ENCODE peak calls at places on chromosomes 7 and 10, in ten cellular contexts. One of them, this sample, is unnamed.

GRCh38 chr10:34524369-34525091 is 290.6 kb downstream of the PARD3 start:
- DNase-seq in HT1080: no peak
- DNase-seq in frontal cortex: no peak
- DNase-seq in astrocyte: peak
- DNase-seq in AG20443: no peak
- DNase-seq in HEK293T: no peak
- DNase-seq in stimulated activated CD4-positive, alpha-beta T cell treated with anti-CD3 and anti-CD28 coated beads, Interleukin-12 subunit alpha, Interleukin-12 subunit beta, amount 100 ng/mL, for 4 hours: no peak
- DNase-seq in hypothalamus: no peak
- DNase-seq in NCI-H748 treated with DMSO at 0.1 percent for 48 hours: no peak
- DNase-seq in stimulated activated CD8-positive, alpha-beta memory T cell treated with anti-CD3 and anti-CD28 coated beads, Interleukin-7, amount 100 ng/mL, for 1 hour: no peak
- DNase-seq in this sample: no peak

GRCh38 chr10:19979628-19980027 is 163.4 kb downstream of the PLXDC2 start:
- DNase-seq in HT1080: no peak
- DNase-seq in frontal cortex: no peak
- DNase-seq in astrocyte: peak
- DNase-seq in AG20443: no peak
- DNase-seq in HEK293T: no peak
- DNase-seq in stimulated activated CD4-positive, alpha-beta T cell treated with anti-CD3 and anti-CD28 coated beads, Interleukin-12 subunit alpha, Interleukin-12 subunit beta, amount 100 ng/mL, for 4 hours: no peak
- DNase-seq in hypothalamus: no peak
- DNase-seq in NCI-H748 treated with DMSO at 0.1 percent for 48 hours: no peak
- DNase-seq in stimulated activated CD8-positive, alpha-beta memory T cell treated with anti-CD3 and anti-CD28 coated beads, Interleukin-7, amount 100 ng/mL, for 1 hour: no peak
- DNase-seq in this sample: peak

GRCh38 chr10:63210611-63211196 is 77.6 kb downstream of the NRBF2 start:
- DNase-seq in HT1080: no peak
- DNase-seq in frontal cortex: no peak
- DNase-seq in astrocyte: no peak
- DNase-seq in AG20443: no peak
- DNase-seq in HEK293T: no peak
- DNase-seq in stimulated activated CD4-positive, alpha-beta T cell treated with anti-CD3 and anti-CD28 coated beads, Interleukin-12 subunit alpha, Interleukin-12 subunit beta, amount 100 ng/mL, for 4 hours: no peak
- DNase-seq in hypothalamus: no peak
- DNase-seq in NCI-H748 treated with DMSO at 0.1 percent for 48 hours: no peak
- DNase-seq in stimulated activated CD8-positive, alpha-beta memory T cell treated with anti-CD3 and anti-CD28 coated beads, Interleukin-7, amount 100 ng/mL, for 1 hour: no peak
- DNase-seq in this sample: no peak

GRCh38 chr7:48097511-48098231 is 8.6 kb downstream of the UPP1 start:
- DNase-seq in HT1080: no peak
- DNase-seq in frontal cortex: no peak
- DNase-seq in astrocyte: no peak
- DNase-seq in AG20443: no peak
- DNase-seq in HEK293T: no peak
- DNase-seq in stimulated activated CD4-positive, alpha-beta T cell treated with anti-CD3 and anti-CD28 coated beads, Interleukin-12 subunit alpha, Interleukin-12 subunit beta, amount 100 ng/mL, for 4 hours: no peak
- DNase-seq in hypothalamus: no peak
- DNase-seq in NCI-H748 treated with DMSO at 0.1 percent for 48 hours: no peak
- DNase-seq in stimulated activated CD8-positive, alpha-beta memory T cell treated with anti-CD3 and anti-CD28 coated beads, Interleukin-7, amount 100 ng/mL, for 1 hour: no peak
- DNase-seq in this sample: no peak

GRCh38 chr7:22356855-22357310 is at the start of gene RAPGEF5:
- DNase-seq in HT1080: no peak
- DNase-seq in frontal cortex: peak
- DNase-seq in astrocyte: no peak
- DNase-seq in AG20443: peak
- DNase-seq in HEK293T: peak
- DNase-seq in stimulated activated CD4-positive, alpha-beta T cell treated with anti-CD3 and anti-CD28 coated beads, Interleukin-12 subunit alpha, Interleukin-12 subunit beta, amount 100 ng/mL, for 4 hours: no peak
- DNase-seq in hypothalamus: no peak
- DNase-seq in NCI-H748 treated with DMSO at 0.1 percent for 48 hours: peak
- DNase-seq in stimulated activated CD8-positive, alpha-beta memory T cell treated with anti-CD3 and anti-CD28 coated beads, Interleukin-7, amount 100 ng/mL, for 1 hour: no peak
- DNase-seq in this sample: peak

GRCh38 chr10:49274886-49275285 is 24.1 kb upstream of the C10orf71 start:
- DNase-seq in HT1080: no peak
- DNase-seq in frontal cortex: no peak
- DNase-seq in astrocyte: no peak
- DNase-seq in AG20443: no peak
- DNase-seq in HEK293T: no peak
- DNase-seq in stimulated activated CD4-positive, alpha-beta T cell treated with anti-CD3 and anti-CD28 coated beads, Interleukin-12 subunit alpha, Interleukin-12 subunit beta, amount 100 ng/mL, for 4 hours: no peak
- DNase-seq in hypothalamus: no peak
- DNase-seq in NCI-H748 treated with DMSO at 0.1 percent for 48 hours: no peak
- DNase-seq in stimulated activated CD8-positive, alpha-beta memory T cell treated with anti-CD3 and anti-CD28 coated beads, Interleukin-7, amount 100 ng/mL, for 1 hour: no peak
- DNase-seq in this sample: no peak

GRCh38 chr10:79053481-79054202 is 15.1 kb upstream of the ZMIZ1 start:
- DNase-seq in HT1080: no peak
- DNase-seq in frontal cortex: no peak
- DNase-seq in astrocyte: no peak
- DNase-seq in AG20443: no peak
- DNase-seq in HEK293T: no peak
- DNase-seq in stimulated activated CD4-positive, alpha-beta T cell treated with anti-CD3 and anti-CD28 coated beads, Interleukin-12 subunit alpha, Interleukin-12 subunit beta, amount 100 ng/mL, for 4 hours: no peak
- DNase-seq in hypothalamus: no peak
- DNase-seq in NCI-H748 treated with DMSO at 0.1 percent for 48 hours: no peak
- DNase-seq in stimulated activated CD8-positive, alpha-beta memory T cell treated with anti-CD3 and anti-CD28 coated beads, Interleukin-7, amount 100 ng/mL, for 1 hour: no peak
- DNase-seq in this sample: no peak

GRCh38 chr7:99190359-99191009 is 17.4 kb downstream of the KPNA7 start:
- DNase-seq in HT1080: no peak
- DNase-seq in frontal cortex: no peak
- DNase-seq in astrocyte: no peak
- DNase-seq in AG20443: no peak
- DNase-seq in HEK293T: no peak
- DNase-seq in stimulated activated CD4-positive, alpha-beta T cell treated with anti-CD3 and anti-CD28 coated beads, Interleukin-12 subunit alpha, Interleukin-12 subunit beta, amount 100 ng/mL, for 4 hours: no peak
- DNase-seq in hypothalamus: no peak
- DNase-seq in NCI-H748 treated with DMSO at 0.1 percent for 48 hours: no peak
- DNase-seq in stimulated activated CD8-positive, alpha-beta memory T cell treated with anti-CD3 and anti-CD28 coated beads, Interleukin-7, amount 100 ng/mL, for 1 hour: no peak
- DNase-seq in this sample: no peak

GRCh38 chr7:43572516-43573049 is 10.3 kb upstream of the STK17A start:
- DNase-seq in HT1080: peak
- DNase-seq in frontal cortex: no peak
- DNase-seq in astrocyte: peak
- DNase-seq in AG20443: peak
- DNase-seq in HEK293T: no peak
- DNase-seq in stimulated activated CD4-positive, alpha-beta T cell treated with anti-CD3 and anti-CD28 coated beads, Interleukin-12 subunit alpha, Interleukin-12 subunit beta, amount 100 ng/mL, for 4 hours: no peak
- DNase-seq in hypothalamus: no peak
- DNase-seq in NCI-H748 treated with DMSO at 0.1 percent for 48 hours: no peak
- DNase-seq in stimulated activated CD8-positive, alpha-beta memory T cell treated with anti-CD3 and anti-CD28 coated beads, Interleukin-7, amount 100 ng/mL, for 1 hour: no peak
- DNase-seq in this sample: peak

GRCh38 chr10:102133373-102134195 is 744 bp downstream of the PPRC1 start:
- DNase-seq in HT1080: peak
- DNase-seq in frontal cortex: peak
- DNase-seq in astrocyte: peak
- DNase-seq in AG20443: peak
- DNase-seq in HEK293T: peak
- DNase-seq in stimulated activated CD4-positive, alpha-beta T cell treated with anti-CD3 and anti-CD28 coated beads, Interleukin-12 subunit alpha, Interleukin-12 subunit beta, amount 100 ng/mL, for 4 hours: peak
- DNase-seq in hypothalamus: peak
- DNase-seq in NCI-H748 treated with DMSO at 0.1 percent for 48 hours: no peak
- DNase-seq in stimulated activated CD8-positive, alpha-beta memory T cell treated with anti-CD3 and anti-CD28 coated beads, Interleukin-7, amount 100 ng/mL, for 1 hour: no peak
- DNase-seq in this sample: peak

GRCh38 chr10:79905322-79906314 is 43.3 kb downstream of the SFTPD start:
- DNase-seq in HT1080: peak
- DNase-seq in frontal cortex: no peak
- DNase-seq in astrocyte: peak
- DNase-seq in AG20443: no peak
- DNase-seq in HEK293T: no peak
- DNase-seq in stimulated activated CD4-positive, alpha-beta T cell treated with anti-CD3 and anti-CD28 coated beads, Interleukin-12 subunit alpha, Interleukin-12 subunit beta, amount 100 ng/mL, for 4 hours: peak
- DNase-seq in hypothalamus: no peak
- DNase-seq in NCI-H748 treated with DMSO at 0.1 percent for 48 hours: no peak
- DNase-seq in stimulated activated CD8-positive, alpha-beta memory T cell treated with anti-CD3 and anti-CD28 coated beads, Interleukin-7, amount 100 ng/mL, for 1 hour: no peak
- DNase-seq in this sample: peak

GRCh38 chr7:102125127-102125561 is 161.5 kb upstream of the SH2B2 start:
- DNase-seq in HT1080: peak
- DNase-seq in frontal cortex: no peak
- DNase-seq in astrocyte: peak
- DNase-seq in AG20443: peak
- DNase-seq in HEK293T: no peak
- DNase-seq in stimulated activated CD4-positive, alpha-beta T cell treated with anti-CD3 and anti-CD28 coated beads, Interleukin-12 subunit alpha, Interleukin-12 subunit beta, amount 100 ng/mL, for 4 hours: no peak
- DNase-seq in hypothalamus: no peak
- DNase-seq in NCI-H748 treated with DMSO at 0.1 percent for 48 hours: no peak
- DNase-seq in stimulated activated CD8-positive, alpha-beta memory T cell treated with anti-CD3 and anti-CD28 coated beads, Interleukin-7, amount 100 ng/mL, for 1 hour: no peak
- DNase-seq in this sample: peak

GRCh38 chr7:37516610-37517108 is 68.0 kb upstream of the ELMO1 start:
- DNase-seq in HT1080: no peak
- DNase-seq in frontal cortex: no peak
- DNase-seq in astrocyte: no peak
- DNase-seq in AG20443: no peak
- DNase-seq in HEK293T: no peak
- DNase-seq in stimulated activated CD4-positive, alpha-beta T cell treated with anti-CD3 and anti-CD28 coated beads, Interleukin-12 subunit alpha, Interleukin-12 subunit beta, amount 100 ng/mL, for 4 hours: no peak
- DNase-seq in hypothalamus: no peak
- DNase-seq in NCI-H748 treated with DMSO at 0.1 percent for 48 hours: no peak
- DNase-seq in stimulated activated CD8-positive, alpha-beta memory T cell treated with anti-CD3 and anti-CD28 coated beads, Interleukin-7, amount 100 ng/mL, for 1 hour: no peak
- DNase-seq in this sample: no peak

GRCh38 chr10:95325863-95326262 is 35.1 kb upstream of the PDLIM1 start:
- DNase-seq in HT1080: no peak
- DNase-seq in frontal cortex: no peak
- DNase-seq in astrocyte: no peak
- DNase-seq in AG20443: no peak
- DNase-seq in HEK293T: no peak
- DNase-seq in stimulated activated CD4-positive, alpha-beta T cell treated with anti-CD3 and anti-CD28 coated beads, Interleukin-12 subunit alpha, Interleukin-12 subunit beta, amount 100 ng/mL, for 4 hours: no peak
- DNase-seq in hypothalamus: no peak
- DNase-seq in NCI-H748 treated with DMSO at 0.1 percent for 48 hours: no peak
- DNase-seq in stimulated activated CD8-positive, alpha-beta memory T cell treated with anti-CD3 and anti-CD28 coated beads, Interleukin-7, amount 100 ng/mL, for 1 hour: no peak
- DNase-seq in this sample: no peak

GRCh38 chr7:157412021-157412443 is 75.2 kb downstream of the DNAJB6 start:
- DNase-seq in HT1080: peak
- DNase-seq in frontal cortex: no peak
- DNase-seq in astrocyte: peak
- DNase-seq in AG20443: peak
- DNase-seq in HEK293T: no peak
- DNase-seq in stimulated activated CD4-positive, alpha-beta T cell treated with anti-CD3 and anti-CD28 coated beads, Interleukin-12 subunit alpha, Interleukin-12 subunit beta, amount 100 ng/mL, for 4 hours: peak
- DNase-seq in hypothalamus: no peak
- DNase-seq in NCI-H748 treated with DMSO at 0.1 percent for 48 hours: no peak
- DNase-seq in stimulated activated CD8-positive, alpha-beta memory T cell treated with anti-CD3 and anti-CD28 coated beads, Interleukin-7, amount 100 ng/mL, for 1 hour: no peak
- DNase-seq in this sample: peak

GRCh38 chr7:12870219-12870618 is 182.8 kb downstream of the ARL4A start:
- DNase-seq in HT1080: no peak
- DNase-seq in frontal cortex: no peak
- DNase-seq in astrocyte: no peak
- DNase-seq in AG20443: no peak
- DNase-seq in HEK293T: no peak
- DNase-seq in stimulated activated CD4-positive, alpha-beta T cell treated with anti-CD3 and anti-CD28 coated beads, Interleukin-12 subunit alpha, Interleukin-12 subunit beta, amount 100 ng/mL, for 4 hours: no peak
- DNase-seq in hypothalamus: no peak
- DNase-seq in NCI-H748 treated with DMSO at 0.1 percent for 48 hours: no peak
- DNase-seq in stimulated activated CD8-positive, alpha-beta memory T cell treated with anti-CD3 and anti-CD28 coated beads, Interleukin-7, amount 100 ng/mL, for 1 hour: no peak
- DNase-seq in this sample: no peak

GRCh38 chr7:6307762-6308161 is 35.3 kb upstream of the CYTH3 start:
- DNase-seq in HT1080: no peak
- DNase-seq in frontal cortex: no peak
- DNase-seq in astrocyte: no peak
- DNase-seq in AG20443: no peak
- DNase-seq in HEK293T: no peak
- DNase-seq in stimulated activated CD4-positive, alpha-beta T cell treated with anti-CD3 and anti-CD28 coated beads, Interleukin-12 subunit alpha, Interleukin-12 subunit beta, amount 100 ng/mL, for 4 hours: no peak
- DNase-seq in hypothalamus: no peak
- DNase-seq in NCI-H748 treated with DMSO at 0.1 percent for 48 hours: no peak
- DNase-seq in stimulated activated CD8-positive, alpha-beta memory T cell treated with anti-CD3 and anti-CD28 coated beads, Interleukin-7, amount 100 ng/mL, for 1 hour: no peak
- DNase-seq in this sample: no peak

GRCh38 chr7:21640150-21640549 is 97.3 kb downstream of the DNAH11 start:
- DNase-seq in HT1080: no peak
- DNase-seq in frontal cortex: no peak
- DNase-seq in astrocyte: no peak
- DNase-seq in AG20443: no peak
- DNase-seq in HEK293T: no peak
- DNase-seq in stimulated activated CD4-positive, alpha-beta T cell treated with anti-CD3 and anti-CD28 coated beads, Interleukin-12 subunit alpha, Interleukin-12 subunit beta, amount 100 ng/mL, for 4 hours: no peak
- DNase-seq in hypothalamus: no peak
- DNase-seq in NCI-H748 treated with DMSO at 0.1 percent for 48 hours: peak
- DNase-seq in stimulated activated CD8-positive, alpha-beta memory T cell treated with anti-CD3 and anti-CD28 coated beads, Interleukin-7, amount 100 ng/mL, for 1 hour: no peak
- DNase-seq in this sample: no peak

GRCh38 chr10:116027355-116027754 is 245.7 kb downstream of the GFRA1 start:
- DNase-seq in HT1080: no peak
- DNase-seq in frontal cortex: no peak
- DNase-seq in astrocyte: no peak
- DNase-seq in AG20443: no peak
- DNase-seq in HEK293T: no peak
- DNase-seq in stimulated activated CD4-positive, alpha-beta T cell treated with anti-CD3 and anti-CD28 coated beads, Interleukin-12 subunit alpha, Interleukin-12 subunit beta, amount 100 ng/mL, for 4 hours: no peak
- DNase-seq in hypothalamus: no peak
- DNase-seq in NCI-H748 treated with DMSO at 0.1 percent for 48 hours: no peak
- DNase-seq in stimulated activated CD8-positive, alpha-beta memory T cell treated with anti-CD3 and anti-CD28 coated beads, Interleukin-7, amount 100 ng/mL, for 1 hour: no peak
- DNase-seq in this sample: no peak

GRCh38 chr7:150951181-150951520 is 27.0 kb downstream of the KCNH2 start:
- DNase-seq in HT1080: no peak
- DNase-seq in frontal cortex: no peak
- DNase-seq in astrocyte: no peak
- DNase-seq in AG20443: no peak
- DNase-seq in HEK293T: no peak
- DNase-seq in stimulated activated CD4-positive, alpha-beta T cell treated with anti-CD3 and anti-CD28 coated beads, Interleukin-12 subunit alpha, Interleukin-12 subunit beta, amount 100 ng/mL, for 4 hours: no peak
- DNase-seq in hypothalamus: no peak
- DNase-seq in NCI-H748 treated with DMSO at 0.1 percent for 48 hours: no peak
- DNase-seq in stimulated activated CD8-positive, alpha-beta memory T cell treated with anti-CD3 and anti-CD28 coated beads, Interleukin-7, amount 100 ng/mL, for 1 hour: no peak
- DNase-seq in this sample: no peak

GRCh38 chr7:152435384-152436278 is at the start of gene KMT2C:
- DNase-seq in HT1080: peak
- DNase-seq in frontal cortex: peak
- DNase-seq in astrocyte: no peak
- DNase-seq in AG20443: peak
- DNase-seq in HEK293T: peak
- DNase-seq in stimulated activated CD4-positive, alpha-beta T cell treated with anti-CD3 and anti-CD28 coated beads, Interleukin-12 subunit alpha, Interleukin-12 subunit beta, amount 100 ng/mL, for 4 hours: peak
- DNase-seq in hypothalamus: peak
- DNase-seq in NCI-H748 treated with DMSO at 0.1 percent for 48 hours: no peak
- DNase-seq in stimulated activated CD8-positive, alpha-beta memory T cell treated with anti-CD3 and anti-CD28 coated beads, Interleukin-7, amount 100 ng/mL, for 1 hour: peak
- DNase-seq in this sample: peak

GRCh38 chr7:108066486-108066885 is 63.5 kb upstream of the LAMB1 start:
- DNase-seq in HT1080: peak
- DNase-seq in frontal cortex: no peak
- DNase-seq in astrocyte: no peak
- DNase-seq in AG20443: no peak
- DNase-seq in HEK293T: no peak
- DNase-seq in stimulated activated CD4-positive, alpha-beta T cell treated with anti-CD3 and anti-CD28 coated beads, Interleukin-12 subunit alpha, Interleukin-12 subunit beta, amount 100 ng/mL, for 4 hours: no peak
- DNase-seq in hypothalamus: no peak
- DNase-seq in NCI-H748 treated with DMSO at 0.1 percent for 48 hours: no peak
- DNase-seq in stimulated activated CD8-positive, alpha-beta memory T cell treated with anti-CD3 and anti-CD28 coated beads, Interleukin-7, amount 100 ng/mL, for 1 hour: no peak
- DNase-seq in this sample: peak

GRCh38 chr7:152504816-152505215 is 69.0 kb upstream of the KMT2C start:
- DNase-seq in HT1080: no peak
- DNase-seq in frontal cortex: no peak
- DNase-seq in astrocyte: no peak
- DNase-seq in AG20443: no peak
- DNase-seq in HEK293T: no peak
- DNase-seq in stimulated activated CD4-positive, alpha-beta T cell treated with anti-CD3 and anti-CD28 coated beads, Interleukin-12 subunit alpha, Interleukin-12 subunit beta, amount 100 ng/mL, for 4 hours: no peak
- DNase-seq in hypothalamus: no peak
- DNase-seq in NCI-H748 treated with DMSO at 0.1 percent for 48 hours: no peak
- DNase-seq in stimulated activated CD8-positive, alpha-beta memory T cell treated with anti-CD3 and anti-CD28 coated beads, Interleukin-7, amount 100 ng/mL, for 1 hour: no peak
- DNase-seq in this sample: no peak

GRCh38 chr7:112157072-112157471 is 49.1 kb downstream of the DOCK4 start:
- DNase-seq in HT1080: peak
- DNase-seq in frontal cortex: no peak
- DNase-seq in astrocyte: peak
- DNase-seq in AG20443: peak
- DNase-seq in HEK293T: no peak
- DNase-seq in stimulated activated CD4-positive, alpha-beta T cell treated with anti-CD3 and anti-CD28 coated beads, Interleukin-12 subunit alpha, Interleukin-12 subunit beta, amount 100 ng/mL, for 4 hours: no peak
- DNase-seq in hypothalamus: no peak
- DNase-seq in NCI-H748 treated with DMSO at 0.1 percent for 48 hours: no peak
- DNase-seq in stimulated activated CD8-positive, alpha-beta memory T cell treated with anti-CD3 and anti-CD28 coated beads, Interleukin-7, amount 100 ng/mL, for 1 hour: no peak
- DNase-seq in this sample: peak

GRCh38 chr10:4240641-4241197 is 455.7 kb upstream of the KLF6 start:
- DNase-seq in HT1080: peak
- DNase-seq in frontal cortex: no peak
- DNase-seq in astrocyte: peak
- DNase-seq in AG20443: peak
- DNase-seq in HEK293T: no peak
- DNase-seq in stimulated activated CD4-positive, alpha-beta T cell treated with anti-CD3 and anti-CD28 coated beads, Interleukin-12 subunit alpha, Interleukin-12 subunit beta, amount 100 ng/mL, for 4 hours: no peak
- DNase-seq in hypothalamus: no peak
- DNase-seq in NCI-H748 treated with DMSO at 0.1 percent for 48 hours: no peak
- DNase-seq in stimulated activated CD8-positive, alpha-beta memory T cell treated with anti-CD3 and anti-CD28 coated beads, Interleukin-7, amount 100 ng/mL, for 1 hour: no peak
- DNase-seq in this sample: no peak

GRCh38 chr10:18005781-18006456 is 54.2 kb downstream of the SLC39A12 start:
- DNase-seq in HT1080: peak
- DNase-seq in frontal cortex: no peak
- DNase-seq in astrocyte: peak
- DNase-seq in AG20443: peak
- DNase-seq in HEK293T: no peak
- DNase-seq in stimulated activated CD4-positive, alpha-beta T cell treated with anti-CD3 and anti-CD28 coated beads, Interleukin-12 subunit alpha, Interleukin-12 subunit beta, amount 100 ng/mL, for 4 hours: no peak
- DNase-seq in hypothalamus: no peak
- DNase-seq in NCI-H748 treated with DMSO at 0.1 percent for 48 hours: no peak
- DNase-seq in stimulated activated CD8-positive, alpha-beta memory T cell treated with anti-CD3 and anti-CD28 coated beads, Interleukin-7, amount 100 ng/mL, for 1 hour: no peak
- DNase-seq in this sample: peak

GRCh38 chr10:122162566-122163181 is 108.4 kb upstream of the BTBD16 start:
- DNase-seq in HT1080: no peak
- DNase-seq in frontal cortex: no peak
- DNase-seq in astrocyte: no peak
- DNase-seq in AG20443: no peak
- DNase-seq in HEK293T: peak
- DNase-seq in stimulated activated CD4-positive, alpha-beta T cell treated with anti-CD3 and anti-CD28 coated beads, Interleukin-12 subunit alpha, Interleukin-12 subunit beta, amount 100 ng/mL, for 4 hours: no peak
- DNase-seq in hypothalamus: no peak
- DNase-seq in NCI-H748 treated with DMSO at 0.1 percent for 48 hours: peak
- DNase-seq in stimulated activated CD8-positive, alpha-beta memory T cell treated with anti-CD3 and anti-CD28 coated beads, Interleukin-7, amount 100 ng/mL, for 1 hour: no peak
- DNase-seq in this sample: no peak

GRCh38 chr10:13673165-13673564 is 86.4 kb downstream of the PRPF18 start:
- DNase-seq in HT1080: no peak
- DNase-seq in frontal cortex: no peak
- DNase-seq in astrocyte: no peak
- DNase-seq in AG20443: no peak
- DNase-seq in HEK293T: peak
- DNase-seq in stimulated activated CD4-positive, alpha-beta T cell treated with anti-CD3 and anti-CD28 coated beads, Interleukin-12 subunit alpha, Interleukin-12 subunit beta, amount 100 ng/mL, for 4 hours: no peak
- DNase-seq in hypothalamus: no peak
- DNase-seq in NCI-H748 treated with DMSO at 0.1 percent for 48 hours: no peak
- DNase-seq in stimulated activated CD8-positive, alpha-beta memory T cell treated with anti-CD3 and anti-CD28 coated beads, Interleukin-7, amount 100 ng/mL, for 1 hour: no peak
- DNase-seq in this sample: no peak

This sample was measured in MCF 10A.